ENCODE peak calls at places on chromosomes 1 and 21, in six cellular contexts. E is RKO; I is stimulated activated naive CD4-positive, alpha-beta T cell; H is caudate nucleus; T is NAMALWA; F is A549. G is an unnamed sample.

GRCh38 chr1:198238121-198238520 is 81.3 kb downstream of the NEK7 start:
- DNase-seq in T (no peak), F (no peak), E (no peak), I (no peak), H (no peak), G (peak)

GRCh38 chr1:224846119-224846907 is 83.2 kb upstream of the DNAH14 start:
- DNase-seq in I (no peak), H (no peak), E (no peak), F (no peak), T (no peak), G (no peak)

GRCh38 chr1:235101558-235102258 is 26.9 kb downstream of the TOMM20 start:
- DNase-seq in I (no peak), E (peak), H (no peak), F (no peak), T (no peak), G (no peak)

GRCh38 chr1:198876371-198876871 is 237.6 kb downstream of the PTPRC start:
- DNase-seq in I (no peak), F (no peak), H (peak), T (no peak), E (no peak), G (no peak)

GRCh38 chr1:240526321-240526720 is 85.6 kb downstream of the GREM2 start:
- DNase-seq in I (no peak), T (no peak), F (no peak), E (no peak), H (no peak), G (no peak)

GRCh38 chr1:20366076-20366765 is 75.5 kb downstream of the VWA5B1 start:
- DNase-seq in I (no peak), F (no peak), E (no peak), T (no peak), H (no peak), G (no peak)

GRCh38 chr1:27070390-27071048 is 57.9 kb upstream of the TENT5B start:
- DNase-seq in H (no peak), T (no peak), E (no peak), I (no peak), F (no peak), G (no peak)

GRCh38 chr1:48701445-48701844 is 75.2 kb downstream of the BEND5 start:
- DNase-seq in H (no peak), E (no peak), I (no peak), T (no peak), F (no peak), G (no peak)

GRCh38 chr21:38806942-38807284 is 1.2 kb downstream of the ETS2 start:
- DNase-seq in T (no peak), F (no peak), I (no peak), E (peak), H (no peak), G (no peak)

GRCh38 chr1:207389728-207390464 is 64.2 kb upstream of the CR2 start:
- DNase-seq in H (no peak), T (no peak), E (peak), F (peak), I (no peak), G (no peak)

GRCh38 chr1:41394918-41395598 is 33.8 kb downstream of the FOXO6 start:
- DNase-seq in I (no peak), F (no peak), T (no peak), E (no peak), H (peak), G (no peak)

GRCh38 chr21:46114963-46115362 is 17.1 kb downstream of the COL6A2 start:
- DNase-seq in I (no peak), F (no peak), E (no peak), T (no peak), H (no peak), G (no peak)

GRCh38 chr21:29163381-29164115 is 33.1 kb downstream of the MAP3K7CL start:
- DNase-seq in T (no peak), I (no peak), E (no peak), F (no peak), H (no peak), G (peak)

GRCh38 chr1:19042675-19043578 is 86.5 kb upstream of the IFFO2 start:
- DNase-seq in T (no peak), E (no peak), H (no peak), I (no peak), F (no peak), G (no peak)

GRCh38 chr1:24400065-24400464 is 13.5 kb downstream of the STPG1 start:
- DNase-seq in T (no peak), F (no peak), E (no peak), H (no peak), I (no peak), G (no peak)

GRCh38 chr1:71222668-71223067 is 141.8 kb upstream of the ZRANB2 start:
- DNase-seq in I (no peak), F (no peak), E (no peak), H (no peak), T (no peak), G (peak)

GRCh38 chr1:218810336-218810735 is 363.3 kb upstream of the LYPLAL1 start:
- DNase-seq in E (no peak), H (no peak), F (no peak), I (no peak), T (no peak), G (no peak)

GRCh38 chr1:59765036-59765730 is 49.6 kb upstream of the HOOK1 start:
- DNase-seq in H (no peak), E (no peak), I (no peak), T (no peak), F (no peak), G (no peak)

GRCh38 chr1:151508721-151509292 is 2.4 kb upstream of the CGN start:
- DNase-seq in F (no peak), I (no peak), E (peak), T (no peak), H (no peak), G (no peak)

GRCh38 chr1:162530318-162530984 is 31.1 kb upstream of the UAP1 start:
- DNase-seq in I (no peak), F (no peak), H (no peak), T (peak), E (no peak), G (no peak)

GRCh38 chr1:86868477-86868876 is 45.4 kb downstream of the SELENOF start:
- DNase-seq in I (no peak), H (no peak), E (peak), F (no peak), T (no peak), G (no peak)

GRCh38 chr1:27331922-27332321 is 9.9 kb upstream of the SYTL1 start:
- DNase-seq in F (no peak), E (no peak), T (no peak), I (no peak), H (no peak), G (no peak)

GRCh38 chr21:44969965-44970755 is 30.3 kb downstream of the SLX9 start:
- DNase-seq in T (no peak), F (no peak), E (no peak), H (no peak), I (no peak), G (peak)

GRCh38 chr1:6244401-6245054 is 549 bp downstream of the HES3 start:
- DNase-seq in H (no peak), T (no peak), I (no peak), F (no peak), E (no peak), G (no peak)

GRCh38 chr1:105386489-105386888 is 1636.8 kb downstream of the AMY1C start:
- DNase-seq in H (no peak), E (no peak), T (no peak), F (no peak), I (no peak), G (no peak)

GRCh38 chr1:2452583-2453315 is 23.3 kb upstream of the PLCH2 start:
- DNase-seq in F (no peak), H (peak), I (no peak), E (no peak), T (no peak), G (no peak)

G was measured in HL-60.